ENCODE peak calls at places on chromosomes 4 and X, in four cellular contexts. I is AG09309; S is EH; M is stimulated activated CD4-positive, alpha-beta T cell treated with anti-CD3 and anti-CD28 coated beads, Interleukin-4, amount 100 ng/mL, for 1 hour. R is an unnamed sample.

GRCh38 chr4:123870283-123870876 is 473.8 kb downstream of the SPRY1 start:
- DNase-seq in S (no peak), M (no peak), I (no peak), R (no peak)

GRCh38 chrX:46376246-46376885 is 168.9 kb downstream of the ZNF674 start:
- DNase-seq in I (peak), M (peak), S (peak), R (peak)

GRCh38 chr4:20444599-20445337 is 193.1 kb downstream of the SLIT2 start:
- DNase-seq in M (no peak), I (no peak), S (no peak), R (no peak)

GRCh38 chrX:116318672-116319071 is 117.7 kb upstream of the SLC6A14 start:
- DNase-seq in S (no peak), I (no peak), M (no peak), R (peak)

GRCh38 chr4:73527196-73527595 is 45.7 kb downstream of the AFM start:
- DNase-seq in M (no peak), S (no peak), I (no peak), R (no peak)

GRCh38 chr4:74021617-74022016 is 16.9 kb downstream of the CXCL3 start:
- DNase-seq in I (no peak), M (no peak), S (no peak), R (no peak)

GRCh38 chrX:19852014-19853005 is 35.1 kb downstream of the SH3KBP1 start:
- DNase-seq in M (no peak), I (no peak), S (peak), R (no peak)

GRCh38 chrX:19904778-19905367 is 17.5 kb upstream of the SH3KBP1 start:
- DNase-seq in S (peak), I (no peak), M (no peak), R (no peak)

GRCh38 chrX:118644378-118644777 is 83.0 kb upstream of the IL13RA1 start:
- DNase-seq in I (peak), S (peak), M (no peak), R (no peak)

GRCh38 chr4:106358899-106359298 is 9.7 kb downstream of the GIMD1 start:
- DNase-seq in I (peak), M (no peak), S (peak), R (no peak)

GRCh38 chr4:2058264-2059033 is 678 bp upstream of the NAT8L start:
- DNase-seq in S (peak), I (no peak), M (peak), R (no peak)

GRCh38 chr4:55303818-55304217 is 42.2 kb upstream of the SRD5A3 start:
- DNase-seq in M (no peak), S (peak), I (no peak), R (no peak)

GRCh38 chr4:47577779-47578553 is 92.9 kb downstream of the ATP10D start:
- DNase-seq in M (no peak), I (no peak), S (peak), R (peak)

GRCh38 chrX:132094169-132094568 is 33.7 kb downstream of the FRMD7 start:
- DNase-seq in M (no peak), S (no peak), I (peak), R (no peak)

GRCh38 chr4:40046311-40046980 is 10.2 kb upstream of the N4BP2 start:
- DNase-seq in M (no peak), I (no peak), S (peak), R (peak)

GRCh38 chr4:72513227-72513626 is 55.8 kb downstream of the ADAMTS3 start:
- DNase-seq in I (no peak), S (no peak), M (no peak), R (no peak)

GRCh38 chrX:37509349-37509748 is 62.1 kb upstream of the LANCL3 start:
- DNase-seq in S (no peak), M (no peak), I (no peak), R (no peak)

GRCh38 chr4:124710253-124710849 is 2.2 kb downstream of the ANKRD50 start:
- DNase-seq in S (peak), I (no peak), M (no peak), R (no peak)

GRCh38 chrX:152898442-152898841 is 575 bp downstream of the ZNF185 start:
- DNase-seq in M (no peak), I (no peak), S (no peak), R (no peak)

GRCh38 chr4:15665738-15666365 is 10.7 kb upstream of the FBXL5 start:
- DNase-seq in S (peak), M (no peak), I (no peak), R (no peak)

GRCh38 chr4:42655921-42656735 is 777 bp downstream of the ATP8A1 start:
- DNase-seq in I (no peak), M (peak), S (peak), R (no peak)

GRCh38 chr4:47525154-47525819 is 40.2 kb downstream of the ATP10D start:
- DNase-seq in M (no peak), S (peak), I (peak), R (no peak)

GRCh38 chrX:148422531-148422930 is 77.9 kb upstream of the AFF2 start:
- DNase-seq in S (no peak), M (no peak), I (no peak), R (no peak)

GRCh38 chrX:153687121-153688039 is at the start of gene SLC6A8:
- DNase-seq in M (peak), S (peak), I (no peak), R (no peak)

GRCh38 chrX:97026406-97026805 is 142.7 kb downstream of the RPA4 start:
- DNase-seq in M (no peak), I (no peak), S (no peak), R (no peak)

GRCh38 chr4:19930742-19931141 is 321.0 kb upstream of the SLIT2 start:
- DNase-seq in M (no peak), I (no peak), S (no peak), R (no peak)

GRCh38 chr4:80073362-80074008 is 456 bp upstream of the ANTXR2 start:
- DNase-seq in M (no peak), I (no peak), S (no peak), R (no peak)

GRCh38 chrX:132810488-132810887 is 147.9 kb downstream of the HS6ST2 start:
- DNase-seq in I (no peak), M (no peak), S (no peak), R (no peak)

GRCh38 chr4:88582493-88582892 is 9.8 kb upstream of the HERC3 start:
- DNase-seq in S (no peak), I (no peak), M (no peak), R (no peak)

GRCh38 chr4:76801621-76802545 is 96.1 kb downstream of the SOWAHB start:
- DNase-seq in M (no peak), S (peak), I (no peak), R (no peak)

R was measured in smooth muscle cell of the brain vasculature.